ENCODE peak calls at places on chromosomes 6 and 20, in five cellular contexts. P is GM23248, X is PC-3, H is fibroblast of lung, R is mammary epithelial cell. O is an unnamed sample.
A peak's percentile ranks its signal among the peaks of the same experiment; 100 is the strongest.

GRCh38 chr20:370151-370600 is 10.4 kb upstream of the TRIB3 start:
- DNase-seq in P (no peak), X (peak; percentile 94), R (no peak), H (no peak), O (peak; percentile 61)

GRCh38 chr20:51541189-51542032 is 1.1 kb downstream of the NFATC2 start:
- DNase-seq in H (peak; percentile 63), P (peak; percentile 32), R (no peak), X (no peak), O (peak; percentile 83)

GRCh38 chr6:95576621-95577316 is 566 bp upstream of the MANEA start:
- DNase-seq in P (peak; percentile 46), H (peak; percentile 16), R (peak; percentile 22), X (no peak), O (no peak)

GRCh38 chr6:11925805-11926204 is 86.3 kb upstream of the HIVEP1 start:
- DNase-seq in X (no peak), H (no peak), R (no peak), P (no peak), O (no peak)

GRCh38 chr20:24816907-24817306 is 132.2 kb upstream of the CST7 start:
- DNase-seq in R (no peak), P (no peak), X (no peak), H (no peak), O (no peak)

GRCh38 chr6:162450358-162450757 is 277.2 kb downstream of the PRKN start:
- DNase-seq in X (no peak), H (no peak), R (no peak), P (no peak), O (no peak)

GRCh38 chr6:130453230-130453629 is 87.4 kb downstream of the TMEM200A start:
- DNase-seq in R (peak; percentile 54), P (peak; percentile 80), X (peak; percentile 70), H (peak; percentile 91), O (no peak)

GRCh38 chr20:62466071-62466760 is 9.6 kb downstream of the GATA5 start:
- DNase-seq in P (no peak), X (no peak), H (no peak), R (no peak), O (no peak)

GRCh38 chr6:21033575-21034026 is 499.3 kb downstream of the CDKAL1 start:
- DNase-seq in X (peak; percentile 21), R (peak; percentile 83), P (peak; percentile 94), H (peak; percentile 84), O (peak; percentile 29)

GRCh38 chr6:7999201-7999600 is 65.0 kb downstream of the BLOC1S5 start:
- DNase-seq in R (no peak), P (no peak), H (no peak), X (no peak), O (no peak)

GRCh38 chr6:170007468-170008240 is 256.2 kb downstream of the ERMARD start:
- DNase-seq in X (no peak), R (no peak), P (no peak), H (no peak), O (no peak)

GRCh38 chr6:121260651-121261102 is 73.6 kb downstream of the TBC1D32 start:
- DNase-seq in P (peak; percentile 24), R (peak; percentile 1), H (peak; percentile 72), X (no peak), O (peak; percentile 4)

GRCh38 chr20:49187330-49188100 is 619 bp downstream of the STAU1 start:
- DNase-seq in X (no peak), R (no peak), H (peak; percentile 8), P (peak; percentile 63), O (peak; percentile 59)

GRCh38 chr20:17795449-17796095 is 95.8 kb downstream of the BANF2 start:
- DNase-seq in H (no peak), X (no peak), P (peak; percentile 16), R (no peak), O (no peak)

GRCh38 chr20:48910360-48910781 is 11.1 kb upstream of the ARFGEF2 start:
- DNase-seq in P (no peak), X (no peak), R (no peak), H (no peak), O (no peak)

GRCh38 chr6:37206674-37207073 is 36.7 kb downstream of the PIM1 start:
- DNase-seq in P (no peak), X (no peak), H (no peak), R (no peak), O (no peak)

GRCh38 chr6:11414564-11414963 is 123.0 kb upstream of the TMEM170B start:
- DNase-seq in R (peak; percentile 93), X (peak; percentile 92), H (no peak), P (no peak), O (peak; percentile 49)

GRCh38 chr6:133408543-133408942 is 167.4 kb downstream of the EYA4 start:
- DNase-seq in H (peak; percentile 60), P (peak; percentile 4), R (no peak), X (no peak), O (no peak)

DNA sequence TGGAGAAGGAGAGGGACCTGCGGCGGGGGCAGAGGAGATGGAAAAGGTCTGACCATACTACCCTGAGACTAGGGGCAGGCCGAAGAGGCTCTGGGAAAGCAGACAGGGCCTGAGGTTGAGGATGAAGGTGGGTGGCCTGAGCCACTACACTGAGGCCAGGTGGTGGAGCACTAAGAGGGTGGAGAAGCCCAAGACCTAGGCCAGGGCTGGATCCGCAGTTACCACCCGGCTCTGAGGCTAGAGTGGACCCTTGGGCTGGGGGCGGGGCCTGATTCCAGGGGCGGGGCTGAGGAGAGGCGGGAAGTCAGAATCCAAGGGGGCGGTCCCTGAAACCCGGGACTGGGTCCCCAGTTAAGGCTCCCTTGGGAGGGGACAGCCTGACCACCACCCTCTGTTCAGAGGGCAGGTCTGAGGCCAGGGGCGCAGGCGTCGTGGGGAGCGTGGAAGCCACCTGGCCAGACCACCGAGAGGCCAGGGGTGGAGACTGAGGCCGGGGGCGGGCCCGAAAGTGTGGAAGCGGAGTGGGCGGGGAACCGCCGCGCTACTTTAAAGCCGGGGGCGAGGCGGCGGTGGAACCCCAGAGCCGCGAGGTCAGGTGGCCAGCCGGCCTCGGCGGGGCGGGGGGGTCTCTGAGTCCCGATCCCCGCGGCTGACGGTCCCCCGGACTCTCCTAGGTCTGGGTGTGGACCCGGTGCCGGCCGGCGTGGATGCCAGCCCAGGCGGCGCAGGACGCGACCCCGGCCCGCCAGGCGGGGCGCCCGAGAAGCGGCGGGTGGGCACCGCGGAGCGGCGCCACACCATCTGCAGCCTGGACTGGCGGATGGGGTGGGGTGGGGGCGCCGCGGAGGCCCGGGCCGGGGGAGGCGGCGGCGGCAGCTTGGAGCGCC is 8.3 kb downstream of the CCM2L start:
- DNase-seq in H (no peak), R (peak; percentile 19), P (peak; percentile 14), X (peak; percentile 53), O (peak; percentile 90)
- TF ChIP-seq EZH2 in H (peak; percentile 91), R (peak; percentile 40), P (peak; percentile 82), X (peak; percentile 33), O (no peak)

GRCh38 chr6:3258201-3258600 is 546 bp upstream of the PSMG4 start:
- DNase-seq in X (no peak), H (no peak), R (no peak), P (no peak), O (no peak)
- H2AFZ ChIP-seq in X (no peak overlapping the region), H (peak overlapping the region; percentile 73), R (peak overlapping the region; percentile 90), P (peak overlapping the region; percentile 87), O (peak overlapping the region; percentile 61)

GRCh38 chr6:160417550-160417949 is 69.4 kb downstream of the SLC22A3 start:
- DNase-seq in H (no peak), P (no peak), R (no peak), X (no peak), O (no peak)
- TF ChIP-seq EZH2 in H (no peak), P (no peak), R (no peak), X (no peak), O (no peak)

GRCh38 chr6:137745321-137745720 is 121.7 kb upstream of the TNFAIP3 start:
- DNase-seq in X (peak; percentile 28), P (no peak), R (no peak), H (no peak), O (no peak)
- H2AFZ ChIP-seq in X (no peak overlapping the region), P (no peak overlapping the region), R (no peak overlapping the region), H (no peak overlapping the region), O (no peak overlapping the region)

DNA sequence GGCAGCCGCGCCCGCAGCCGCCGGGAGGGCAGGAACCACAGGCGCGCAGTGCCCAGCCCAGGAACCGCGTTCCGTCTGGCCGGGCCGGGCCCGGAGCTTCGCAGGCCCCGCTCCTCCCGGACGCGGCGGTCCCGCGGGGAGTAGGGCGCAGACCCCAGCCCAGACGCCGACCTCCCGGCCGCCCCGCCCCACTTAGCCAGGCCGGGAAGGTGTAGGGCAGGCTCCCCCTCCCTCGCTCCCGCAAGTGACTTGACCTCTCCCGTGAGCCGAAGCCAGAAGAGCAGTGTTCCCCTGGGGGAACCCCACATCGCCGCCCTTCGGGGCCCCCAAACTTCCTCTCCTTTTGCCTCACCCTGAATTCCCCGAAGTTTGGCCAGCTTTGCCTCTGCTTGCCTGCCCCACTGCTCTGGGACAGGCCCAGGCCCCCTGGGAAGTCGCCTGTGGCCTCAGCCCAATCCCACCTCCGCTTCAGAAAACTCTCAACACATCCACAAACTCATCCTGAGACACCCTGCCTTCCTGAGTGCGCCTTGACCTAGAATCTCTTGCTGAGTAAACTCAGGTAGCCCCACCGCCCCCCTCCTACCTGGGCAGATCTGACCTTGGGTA is 490 bp upstream of the NOL4L start:
- DNase-seq in X (no peak), H (no peak), P (peak; percentile 23), R (no peak), O (no peak)
- TF ChIP-seq EZH2 in X (no peak), H (peak; percentile 75), P (peak; percentile 82), R (no peak), O (peak; percentile 58)

GRCh38 chr20:2624190-2624589 is 28.2 kb upstream of the NOP56 start:
- DNase-seq in X (no peak), H (no peak), R (no peak), P (no peak), O (no peak)

GRCh38 chr20:2631228-2631627 is 21.2 kb upstream of the NOP56 start:
- DNase-seq in R (peak; percentile 16), X (peak; percentile 31), P (peak; percentile 5), H (no peak), O (no peak)

GRCh38 chr20:2625062-2625461 is 27.4 kb upstream of the NOP56 start:
- DNase-seq in P (no peak), X (no peak), R (no peak), H (no peak), O (no peak)

GRCh38 chr20:2626853-2627541 is 25.4 kb upstream of the NOP56 start:
- DNase-seq in R (peak; percentile 94), X (peak; percentile 83), P (peak; percentile 81), H (peak; percentile 73), O (no peak)
- H2AFZ ChIP-seq in R (peak overlapping the region; percentile 19), X (no peak overlapping the region), P (peak overlapping the region; percentile 38), H (no peak overlapping the region), O (no peak overlapping the region)

GRCh38 chr6:30100585-30101422 is 12.1 kb downstream of the TRIM31 start:
- DNase-seq in H (no peak), X (peak; percentile 75), P (peak; percentile 50), R (peak; percentile 54), O (peak; percentile 80)

GRCh38 chr6:30101939-30102700 is 10.8 kb downstream of the TRIM31 start:
- DNase-seq in P (peak; percentile 97), H (peak; percentile 74), X (peak; percentile 93), R (peak; percentile 81), O (peak; percentile 96)

GRCh38 chr6:30097902-30098606 is 14.8 kb downstream of the TRIM31 start:
- DNase-seq in R (no peak), P (no peak), X (no peak), H (no peak), O (peak; percentile 59)

GRCh38 chr6:30101423-30101938 is 11.4 kb downstream of the TRIM31 start:
- DNase-seq in R (no peak), P (peak; percentile 31), H (no peak), X (no peak), O (no peak)

GRCh38 chr6:30100154-30100553 is 12.7 kb downstream of the TRIM31 start:
- DNase-seq in H (no peak), X (no peak), R (no peak), P (no peak), O (no peak)
- TF ChIP-seq EZH2 in H (no peak), X (no peak), R (no peak), P (peak; percentile 59), O (no peak)

O was measured in hepatocyte.